ENCODE peak calls at places on chromosomes 16 and 17, in five cellular contexts. B, L, H, A and G are unnamed samples.

GRCh38 chr17:58446086-58446485 is 28.8 kb upstream of the RNF43 start:
- DNase-seq in B (no peak), L (no peak), H (no peak), A (no peak), G (no peak)

GRCh38 chr16:61862221-61862620 is 174.0 kb downstream of the CDH8 start:
- DNase-seq in B (no peak), L (no peak), H (no peak), A (no peak), G (no peak)

GRCh38 chr16:28210979-28211505 is 723 bp downstream of the XPO6 start:
- DNase-seq in B (no peak), L (peak; percentile 86), H (peak; percentile 74), A (peak; percentile 37), G (peak; percentile 86)

GRCh38 chr17:4008496-4009163 is 44.4 kb upstream of the ATP2A3 start:
- DNase-seq in B (no peak), L (no peak), H (no peak), A (no peak), G (no peak)

GRCh38 chr16:88339926-88340754 is 42.6 kb upstream of the ZNF469 start:
- DNase-seq in B (no peak), L (peak; percentile 35), H (no peak), A (no peak), G (no peak)

GRCh38 chr16:66070140-66070887 is 296.2 kb upstream of the CDH5 start:
- DNase-seq in B (no peak), L (peak; percentile 74), H (peak; percentile 87), A (no peak), G (no peak)

GRCh38 chr17:77894126-77894956 is 64.2 kb upstream of the TNRC6C start:
- DNase-seq in B (no peak), L (peak; percentile 39), H (peak; percentile 19), A (no peak), G (peak; percentile 55)

GRCh38 chr17:61587242-61587641 is 3.8 kb downstream of the NACA2 start:
- DNase-seq in B (no peak), L (no peak), H (no peak), A (no peak), G (no peak)

GRCh38 chr17:74045608-74046007 is 157.9 kb upstream of the RPL38 start:
- DNase-seq in B (no peak), L (no peak), H (no peak), A (no peak), G (no peak)

GRCh38 chr16:66401610-66402009 is 25.5 kb upstream of the BEAN1 start:
- DNase-seq in B (no peak), L (no peak), H (no peak), A (no peak), G (no peak)

GRCh38 chr17:81071761-81072741 is 37.1 kb downstream of the BAIAP2 start:
- DNase-seq in B (no peak), L (no peak), H (no peak), A (no peak), G (no peak)

GRCh38 chr16:89563639-89564392 is 3.3 kb downstream of the RPL13 start:
- DNase-seq in B (no peak), L (no peak), H (no peak), A (no peak), G (no peak)

GRCh38 chr16:70161350-70161749 is 12.2 kb upstream of the CLEC18C start:
- DNase-seq in B (no peak), L (no peak), H (no peak), A (no peak), G (no peak)

GRCh38 chr17:49217651-49218413 is 7.3 kb downstream of the ABI3 start:
- DNase-seq in B (no peak), L (peak; percentile 69), H (no peak), A (peak; percentile 74), G (peak; percentile 81)

GRCh38 chr16:50841081-50841886 is 99.4 kb downstream of the CYLD start:
- DNase-seq in B (no peak), L (no peak), H (peak; percentile 39), A (peak; percentile 22), G (no peak)

GRCh38 chr17:74998783-74999182 is 11.4 kb downstream of the CDR2L start:
- DNase-seq in B (no peak), L (peak; percentile 21), H (no peak), A (no peak), G (no peak)

GRCh38 chr17:17343160-17343735 is 40.1 kb downstream of the NT5M start:
- DNase-seq in B (no peak), L (no peak), H (peak; percentile 23), A (no peak), G (no peak)

GRCh38 chr17:80845863-80846671 is 145.6 kb upstream of the CHMP6 start:
- DNase-seq in B (no peak), L (peak; percentile 89), H (no peak), A (no peak), G (peak; percentile 61)

GRCh38 chr17:47744168-47745036 is 11.4 kb downstream of the TBX21 start:
- DNase-seq in B (no peak), L (no peak), H (no peak), A (no peak), G (no peak)

GRCh38 chr16:15440852-15441251 is 6.5 kb downstream of the BMERB1 start:
- DNase-seq in B (no peak), L (no peak), H (no peak), A (no peak), G (no peak)

GRCh38 chr16:87086156-87086555 is 231.0 kb downstream of the C16orf95 start:
- DNase-seq in B (no peak), L (no peak), H (no peak), A (no peak), G (no peak)

GRCh38 chr16:55147401-55147800 is 176.6 kb upstream of the IRX6 start:
- DNase-seq in B (no peak), L (no peak), H (no peak), A (no peak), G (no peak)

GRCh38 chr17:78560731-78561130 is 16.5 kb downstream of the DNAH17 start:
- DNase-seq in B (no peak), L (peak; percentile 36), H (no peak), A (no peak), G (no peak)

GRCh38 chr16:28876973-28877641 is 1.2 kb upstream of the ATP2A1 start:
- DNase-seq in B (no peak), L (no peak), H (no peak), A (no peak), G (no peak)

GRCh38 chr17:40949406-40949805 is 12.0 kb upstream of the KRT23 start:
- DNase-seq in B (no peak), L (no peak), H (no peak), A (no peak), G (no peak)

GRCh38 chr17:30677550-30678254 is 146.8 kb downstream of the CRLF3 start:
- DNase-seq in B (no peak), L (no peak), H (no peak), A (no peak), G (no peak)

GRCh38 chr17:17361543-17362511 is 58.7 kb downstream of the NT5M start:
- DNase-seq in B (no peak), L (peak; percentile 84), H (no peak), A (no peak), G (peak; percentile 51)

GRCh38 chr17:49830605-49831004 is 17.3 kb downstream of the TAC4 start:
- DNase-seq in B (no peak), L (no peak), H (no peak), A (no peak), G (no peak)

GRCh38 chr16:9791566-9791965 is 390.7 kb downstream of the GRIN2A start:
- DNase-seq in B (no peak), L (no peak), H (no peak), A (no peak), G (no peak)

GRCh38 chr17:1362065-1362848 is 37.8 kb downstream of the YWHAE start:
- DNase-seq in B (no peak), L (no peak), H (no peak), A (peak; percentile 29), G (no peak)

GRCh38 chr16:29926675-29927522 is 873 bp upstream of the KCTD13 start:
- DNase-seq in B (no peak), L (no peak), H (peak; percentile 49), A (no peak), G (no peak)

GRCh38 chr16:88548985-88549384 is 21.2 kb upstream of the ZC3H18 start:
- DNase-seq in B (no peak), L (no peak), H (no peak), A (no peak), G (no peak)

GRCh38 chr17:4949321-4950074 is 1.2 kb upstream of the PFN1 start:
- DNase-seq in B (no peak), L (peak; percentile 89), H (peak; percentile 81), A (peak; percentile 81), G (peak; percentile 89)

DNA sequence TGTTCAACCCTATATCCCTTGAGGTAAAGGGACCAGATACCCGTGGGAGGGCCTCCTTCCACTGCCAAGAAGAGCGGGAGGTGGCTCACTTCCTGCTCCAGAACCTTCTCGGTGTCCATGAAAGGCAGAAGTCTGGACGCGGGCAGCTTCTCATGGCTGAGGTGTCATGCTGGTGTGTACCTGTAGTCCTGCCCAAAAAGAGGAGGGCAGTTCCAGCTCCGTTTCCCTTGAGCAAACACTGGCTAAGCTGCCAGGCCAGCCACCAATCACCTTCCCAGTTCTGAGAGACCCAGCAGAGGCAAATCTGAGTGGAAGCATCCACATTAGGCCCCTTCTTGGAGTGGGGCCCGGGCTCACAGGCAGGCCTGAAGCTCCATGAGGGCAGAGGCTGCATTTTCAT is 5.6 kb downstream of the TMEM11 start:
- DNase-seq in B (no peak), L (no peak), H (no peak), A (no peak), G (no peak)
- H3K27ac ChIP-seq in B (no peak overlapping the region), L (peak overlapping the region; percentile 99), H (no peak overlapping the region), A (no peak overlapping the region), G (no peak overlapping the region)

DNA sequence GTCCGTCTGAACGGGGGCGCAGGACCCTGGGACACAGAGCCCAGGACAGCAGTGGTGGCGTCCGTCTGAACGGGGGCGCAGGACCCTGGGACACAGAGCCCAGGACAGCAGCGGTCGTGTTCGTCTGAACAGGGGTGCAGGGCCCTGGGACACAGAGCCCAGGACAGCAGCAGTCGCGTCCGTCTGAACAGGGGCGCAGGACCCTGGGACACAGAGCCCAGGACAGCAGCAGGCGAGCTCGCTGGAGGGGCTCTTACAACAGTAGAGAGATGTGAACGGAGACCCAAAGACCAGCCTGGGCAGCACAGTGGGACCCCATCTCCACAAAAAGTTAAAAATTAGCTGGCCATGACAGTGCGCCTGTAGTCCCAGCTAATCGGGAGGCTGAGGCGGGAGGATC is 40.7 kb downstream of the LMF1 start:
- DNase-seq in B (no peak), L (peak; percentile 23), H (no peak), A (no peak), G (no peak)
- H3K36me3 ChIP-seq in B (no peaks in the 10 kb centered on the region), L (no peaks in the 10 kb centered on the region), H (no peaks in the 10 kb centered on the region), A (peaks cover 4% of the 10 kb centered on the region), G (peaks cover 15% of the 10 kb centered on the region)

DNA sequence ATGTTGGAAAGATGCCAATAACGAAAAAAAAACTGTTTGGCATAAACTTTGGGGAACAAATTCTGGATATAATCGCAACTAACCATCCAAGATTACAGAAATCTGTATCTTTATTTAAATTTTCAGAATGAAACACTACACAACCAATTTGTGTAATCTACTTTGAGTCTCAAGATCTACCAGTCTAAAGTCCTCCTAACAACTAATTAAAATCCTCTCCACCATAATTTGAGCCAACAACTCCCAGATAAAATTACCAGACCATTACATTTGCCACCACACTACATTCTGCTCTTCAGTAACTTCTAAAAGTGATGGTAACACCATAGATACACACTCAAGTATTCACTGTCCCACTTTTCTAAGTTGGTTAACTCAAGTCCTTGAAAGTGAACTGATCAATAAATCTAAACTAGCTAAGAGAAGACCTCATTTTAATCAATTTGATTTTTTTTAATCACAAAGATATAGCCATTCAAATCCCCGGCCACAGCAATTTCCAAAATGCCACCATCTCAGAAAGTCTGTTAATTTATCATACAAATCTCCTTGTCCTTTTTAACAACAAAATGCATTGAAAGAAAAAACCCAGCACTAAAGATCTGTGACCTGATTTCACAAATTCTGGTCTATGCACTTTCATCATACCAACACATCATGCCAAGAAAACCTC is 1.9 kb downstream of the SIAH1 start:
- DNase-seq in B (no peak), L (no peak), H (no peak), A (no peak), G (no peak)
- H3K4me1 ChIP-seq in B (peaks cover 14% of the 10 kb centered on the region), L (peaks cover 57% of the 10 kb centered on the region), H (peaks cover 27% of the 10 kb centered on the region), A (peaks cover 41% of the 10 kb centered on the region), G (peaks cover 43% of the 10 kb centered on the region)

GRCh38 chr16:17370233-17371013 is 100.3 kb downstream of the XYLT1 start:
- DNase-seq in B (no peak), L (no peak), H (no peak), A (no peak), G (no peak)
- H3K27ac ChIP-seq in B (no peak overlapping the region), L (no peak overlapping the region), H (no peak overlapping the region), A (peak overlapping the region; percentile 70), G (peak overlapping the region; percentile 64)